ENCODE peak calls at places on chromosome 9, in eight cellular contexts. One of them, this sample, is unnamed.

GRCh38 chr9:77951369-77951768 is 80.2 kb downstream of the GNAQ start:
- DNase-seq in AG08395: no peak
- DNase-seq in CD8-positive, alpha-beta memory T cell: no peak
- DNase-seq in dorsolateral prefrontal cortex: no peak
- DNase-seq in amygdala: no peak
- DNase-seq in right cardiac atrium: no peak
- DNase-seq in GM23338: no peak
- DNase-seq in smooth muscle cell of the brain vasculature: no peak
- DNase-seq in this sample: no peak

GRCh38 chr9:119216891-119217290 is 152.3 kb downstream of the BRINP1 start:
- DNase-seq in right cardiac atrium: peak
- DNase-seq in AG08395: peak
- DNase-seq in GM23338: no peak
- DNase-seq in CD8-positive, alpha-beta memory T cell: no peak
- DNase-seq in dorsolateral prefrontal cortex: peak
- DNase-seq in amygdala: peak
- DNase-seq in smooth muscle cell of the brain vasculature: no peak
- DNase-seq in this sample: no peak

GRCh38 chr9:104941597-104941996 is 13.6 kb upstream of the ABCA1 start:
- DNase-seq in dorsolateral prefrontal cortex: no peak
- DNase-seq in amygdala: no peak
- DNase-seq in AG08395: no peak
- DNase-seq in right cardiac atrium: no peak
- DNase-seq in GM23338: no peak
- DNase-seq in CD8-positive, alpha-beta memory T cell: no peak
- DNase-seq in smooth muscle cell of the brain vasculature: no peak
- DNase-seq in this sample: no peak

GRCh38 chr9:4690144-4690543 is 10.8 kb downstream of the CDC37L1 start:
- DNase-seq in AG08395: no peak
- DNase-seq in right cardiac atrium: no peak
- DNase-seq in dorsolateral prefrontal cortex: no peak
- DNase-seq in smooth muscle cell of the brain vasculature: no peak
- DNase-seq in amygdala: no peak
- DNase-seq in CD8-positive, alpha-beta memory T cell: no peak
- DNase-seq in GM23338: no peak
- DNase-seq in this sample: no peak

GRCh38 chr9:21160178-21160577 is 6.3 kb downstream of the IFNA21 start:
- DNase-seq in GM23338: no peak
- DNase-seq in AG08395: no peak
- DNase-seq in dorsolateral prefrontal cortex: no peak
- DNase-seq in smooth muscle cell of the brain vasculature: no peak
- DNase-seq in CD8-positive, alpha-beta memory T cell: no peak
- DNase-seq in right cardiac atrium: no peak
- DNase-seq in amygdala: no peak
- DNase-seq in this sample: no peak

GRCh38 chr9:99445377-99445891 is 223.4 kb downstream of the SEC61B start:
- DNase-seq in GM23338: no peak
- DNase-seq in CD8-positive, alpha-beta memory T cell: no peak
- DNase-seq in right cardiac atrium: peak
- DNase-seq in dorsolateral prefrontal cortex: peak
- DNase-seq in smooth muscle cell of the brain vasculature: no peak
- DNase-seq in amygdala: no peak
- DNase-seq in AG08395: peak
- DNase-seq in this sample: no peak

GRCh38 chr9:88784960-88785359 is 206.3 kb upstream of the S1PR3 start:
- DNase-seq in GM23338: no peak
- DNase-seq in right cardiac atrium: no peak
- DNase-seq in amygdala: no peak
- DNase-seq in smooth muscle cell of the brain vasculature: no peak
- DNase-seq in dorsolateral prefrontal cortex: no peak
- DNase-seq in AG08395: no peak
- DNase-seq in CD8-positive, alpha-beta memory T cell: no peak
- DNase-seq in this sample: no peak

GRCh38 chr9:78370991-78371390 is 74.1 kb downstream of the PSAT1 start:
- DNase-seq in smooth muscle cell of the brain vasculature: no peak
- DNase-seq in GM23338: no peak
- DNase-seq in dorsolateral prefrontal cortex: no peak
- DNase-seq in amygdala: no peak
- DNase-seq in AG08395: no peak
- DNase-seq in CD8-positive, alpha-beta memory T cell: no peak
- DNase-seq in right cardiac atrium: no peak
- DNase-seq in this sample: no peak

This sample was measured in hypothalamus.